ENCODE peak calls at places on chromosomes 13 and 19, in ten cellular contexts. B is neuronal stem cell; Y is astrocyte; M is CD4-positive, CD25-positive, alpha-beta regulatory T cell; R is right lobe of liver; T is lung; W is breast epithelium; N is CD8-positive, alpha-beta T cell; A is heart right ventricle; Z is upper lobe of right lung. V is an unnamed sample.

GRCh38 chr13:66675620-66676019 is 554.5 kb downstream of the PCDH9 start:
- DNase-seq in N (no peak), B (no peak), R (no peak), M (no peak), A (no peak), T (no peak), Z (no peak), Y (peak; percentile 35), W (no peak), V (no peak)

GRCh38 chr19:39430675-39431593 is 4.8 kb downstream of the RPS16 start:
- DNase-seq in A (peak; percentile 48), N (no peak), T (peak; percentile 70), M (peak; percentile 72), R (no peak), W (no peak), Z (peak; percentile 78), Y (peak; percentile 100), B (no peak), V (no peak)

GRCh38 chr19:1248454-1249297 is at the start of gene MIDN:
- DNase-seq in N (peak; percentile 82), T (peak; percentile 84), B (no peak), A (peak; percentile 88), R (peak; percentile 93), Y (peak; percentile 75), Z (peak; percentile 95), M (peak; percentile 80), W (peak; percentile 84), V (peak; percentile 95)

GRCh38 chr13:38518328-38518727 is 168.5 kb upstream of the FREM2 start:
- DNase-seq in M (no peak), N (no peak), R (no peak), W (no peak), Y (no peak), B (no peak), A (no peak), T (no peak), Z (no peak), V (no peak)

GRCh38 chr19:5060591-5061339 is 91.9 kb downstream of the KDM4B start:
- DNase-seq in W (no peak), Z (no peak), B (no peak), R (peak; percentile 67), Y (no peak), N (no peak), M (no peak), T (no peak), A (no peak), V (peak; percentile 93)

GRCh38 chr19:23062921-23063320 is 53.9 kb upstream of the ZNF730 start:
- DNase-seq in T (no peak), R (no peak), M (no peak), Z (no peak), B (no peak), Y (no peak), W (no peak), N (no peak), A (no peak), V (no peak)

GRCh38 chr19:23526302-23526701 is 131.0 kb upstream of the ZNF91 start:
- DNase-seq in Y (no peak), W (no peak), Z (no peak), N (no peak), B (no peak), A (no peak), T (no peak), R (no peak), M (no peak), V (no peak)

GRCh38 chr19:51364200-51365106 is 1.7 kb downstream of the ETFB start:
- DNase-seq in Y (no peak), Z (no peak), T (no peak), B (no peak), A (no peak), M (no peak), N (no peak), W (no peak), R (no peak), V (peak; percentile 26)

GRCh38 chr13:112943309-112944125 is 25.5 kb upstream of the MCF2L start:
- DNase-seq in M (no peak), B (peak; percentile 64), Y (peak; percentile 14), R (peak; percentile 61), A (peak; percentile 24), T (no peak), N (no peak), W (no peak), Z (peak; percentile 83), V (peak; percentile 48)

GRCh38 chr19:50413531-50413930 is 5.2 kb upstream of the SPIB start:
- DNase-seq in W (no peak), Y (no peak), N (no peak), B (no peak), M (no peak), A (no peak), T (no peak), R (no peak), Z (no peak), V (no peak)

GRCh38 chr13:97423300-97424045 is 10.5 kb upstream of the RAP2A start:
- DNase-seq in Z (no peak), N (no peak), Y (no peak), T (no peak), B (no peak), A (no peak), W (no peak), M (no peak), R (no peak), V (no peak)

GRCh38 chr13:85582890-85583289 is 216.3 kb downstream of the SLITRK6 start:
- DNase-seq in Z (no peak), T (no peak), Y (no peak), W (no peak), B (no peak), A (no peak), N (no peak), R (no peak), M (no peak), V (no peak)

GRCh38 chr13:108325863-108326262 is 56.3 kb downstream of the TNFSF13B start:
- DNase-seq in T (no peak), A (no peak), N (no peak), B (no peak), R (no peak), Z (no peak), Y (no peak), M (no peak), W (no peak), V (no peak)

GRCh38 chr19:38917921-38918491 is 6.0 kb upstream of the CCER2 start:
- DNase-seq in W (no peak), T (no peak), Y (no peak), M (no peak), Z (no peak), N (no peak), R (no peak), B (no peak), A (no peak), V (no peak)

GRCh38 chr19:6038634-6039405 is 60.9 kb upstream of the RANBP3 start:
- DNase-seq in Z (no peak), M (no peak), Y (no peak), B (no peak), R (no peak), N (no peak), T (peak; percentile 19), A (no peak), W (peak; percentile 39), V (no peak)

GRCh38 chr19:31380854-31381253 is 31.6 kb upstream of the TSHZ3 start:
- DNase-seq in N (no peak), Z (no peak), A (no peak), T (no peak), B (no peak), W (no peak), Y (no peak), R (no peak), M (no peak), V (no peak)
- H3K27ac ChIP-seq in N (no peak overlapping the region), Z (no peak overlapping the region), A (no peak overlapping the region), T (no peak overlapping the region), B (no peak overlapping the region), W (no peak overlapping the region), Y (no peak overlapping the region), R (no peak overlapping the region), M (no peak overlapping the region), V (no peak overlapping the region)

DNA sequence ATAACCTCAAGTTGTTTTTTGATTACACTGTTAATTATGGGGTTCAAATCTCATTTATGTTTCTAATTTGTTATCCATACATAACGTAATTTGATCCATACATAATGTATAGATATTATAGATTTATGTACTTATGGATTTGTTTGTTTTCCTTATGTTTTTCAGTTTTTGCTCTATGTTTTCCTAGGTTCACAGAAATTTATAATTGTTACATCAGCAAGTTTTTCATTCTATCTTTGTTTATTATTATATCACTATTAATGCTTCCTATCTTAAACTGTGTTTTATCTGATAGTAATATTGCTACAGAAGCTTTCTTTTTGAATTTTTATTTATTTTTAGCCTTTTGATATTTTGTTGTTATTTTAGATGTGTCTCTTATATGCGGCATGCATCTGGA is 194.3 kb upstream of the SOX21 start:
- DNase-seq in A (no peak), Z (no peak), N (no peak), W (no peak), B (no peak), M (no peak), R (no peak), T (no peak), Y (no peak), V (no peak)
- H3K4me1 ChIP-seq in A (no peaks in the 10 kb centered on the region), Z (no peaks in the 10 kb centered on the region), N (no peaks in the 10 kb centered on the region), W (no peaks in the 10 kb centered on the region), B (no peaks in the 10 kb centered on the region), M (no peaks in the 10 kb centered on the region), R (no peaks in the 10 kb centered on the region), T (no peaks in the 10 kb centered on the region), Y (no peaks in the 10 kb centered on the region), V (no peaks in the 10 kb centered on the region)

DNA sequence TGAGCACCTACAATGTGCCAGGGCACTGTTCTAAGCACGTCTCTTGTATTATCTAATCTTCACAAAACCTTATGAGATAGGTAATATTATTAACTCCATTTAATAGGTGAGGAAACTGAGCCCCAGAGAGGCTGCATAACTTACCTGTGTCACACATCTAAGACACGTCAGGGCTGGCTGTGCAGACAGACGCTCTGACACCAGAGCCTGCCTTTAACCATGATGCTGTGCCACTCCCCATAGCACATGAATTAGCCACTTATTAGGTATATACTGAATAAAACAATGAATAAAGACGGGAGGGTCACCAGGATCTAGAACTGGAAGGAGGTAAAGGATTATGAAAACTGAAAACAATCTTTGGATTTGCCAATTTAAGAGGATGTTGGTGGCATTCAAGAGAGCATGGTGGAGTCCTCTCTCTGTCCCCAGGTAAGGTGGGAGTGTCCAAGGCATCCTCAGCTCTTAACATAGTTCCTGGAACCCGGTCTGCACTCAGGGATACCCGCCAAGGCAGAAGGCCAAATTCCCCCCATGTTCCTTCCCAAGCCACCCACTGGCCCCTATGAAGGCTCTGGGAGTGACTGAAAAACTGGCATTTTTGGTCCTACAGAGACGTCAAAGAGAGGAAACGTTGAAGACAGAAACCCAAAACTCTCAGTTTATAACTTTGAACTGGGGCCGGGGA is 479.7 kb downstream of the FOXO1 start:
- DNase-seq in A (no peak), Z (no peak), B (no peak), W (no peak), T (no peak), M (no peak), N (no peak), Y (no peak), R (no peak), V (no peak)
- H3K27ac ChIP-seq in A (no peak overlapping the region), Z (no peak overlapping the region), B (no peak overlapping the region), W (no peak overlapping the region), T (no peak overlapping the region), M (peak overlapping the region; percentile 87), N (peak overlapping the region; percentile 53), Y (no peak overlapping the region), R (no peak overlapping the region), V (no peak overlapping the region)

DNA sequence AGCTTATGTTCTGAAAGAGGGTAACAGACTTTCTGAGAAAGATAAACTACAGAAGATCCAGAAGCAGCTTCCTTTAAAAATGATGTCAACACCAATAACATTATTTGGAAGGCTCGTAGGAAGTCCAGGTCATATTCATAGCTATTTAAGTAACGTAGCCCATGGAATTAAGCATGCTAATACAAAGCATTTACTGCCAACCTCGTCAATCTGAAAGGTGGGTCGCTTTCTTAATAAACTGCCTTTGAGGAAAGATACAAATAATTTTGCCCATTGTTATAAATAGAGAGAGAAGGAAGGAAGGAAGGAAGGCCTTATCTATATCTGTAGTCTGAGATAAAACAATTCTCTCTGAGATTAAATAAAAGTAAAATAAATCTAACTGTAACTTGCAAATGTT is 80.3 kb downstream of the STARD13 start:
- DNase-seq in B (no peak), T (no peak), M (no peak), Z (no peak), W (no peak), Y (no peak), R (no peak), N (no peak), A (no peak), V (no peak)
- H3K4me1 ChIP-seq in B (no peaks in the 10 kb centered on the region), T (peaks cover 13% of the 10 kb centered on the region), M (no peaks in the 10 kb centered on the region), Z (peaks cover 44% of the 10 kb centered on the region), W (peaks cover 5% of the 10 kb centered on the region), Y (peaks cover 40% of the 10 kb centered on the region), R (peaks cover 4% of the 10 kb centered on the region), N (no peaks in the 10 kb centered on the region), A (peaks cover 88% of the 10 kb centered on the region), V (peaks cover 31% of the 10 kb centered on the region)

V was measured in psoas muscle.